ENCODE peak calls at places on chromosome 20, in nine cellular contexts. Z is OCI-M1; G is breast epithelium; D is NCI-H460; R is GM13976; V is amniotic epithelial cell; Q is H7; Y is stimulated activated CD4-positive, alpha-beta T cell treated with anti-CD3 and anti-CD28 coated beads, Interleukin-12 subunit alpha, Interleukin-12 subunit beta, amount 100 ng/mL, for 4 hours; P is GM23248. K is an unnamed sample.

GRCh38 chr20:5719861-5720401 is 30.3 kb upstream of the SHLD1 start:
- DNase-seq in Z (peak), G (no peak), D (no peak), R (no peak), V (peak), Q (no peak), Y (no peak), P (peak), K (peak)

GRCh38 chr20:35988910-35989463 is 20.6 kb downstream of the CNBD2 start:
- DNase-seq in Z (no peak), G (no peak), D (no peak), R (no peak), V (peak), Q (no peak), Y (no peak), P (peak), K (peak)

GRCh38 chr20:53801609-53802370 is 208.2 kb upstream of the ZNF217 start:
- DNase-seq in Z (no peak), G (no peak), D (no peak), R (no peak), V (no peak), Q (no peak), Y (no peak), P (no peak), K (no peak)

GRCh38 chr20:35005463-35005961 is 49.8 kb downstream of the MYH7B start:
- DNase-seq in Z (no peak), G (peak), D (no peak), R (no peak), V (no peak), Q (no peak), Y (no peak), P (no peak), K (no peak)

GRCh38 chr20:9534025-9534424 is 19.6 kb downstream of the LAMP5 start:
- DNase-seq in Z (no peak), G (no peak), D (no peak), R (no peak), V (no peak), Q (no peak), Y (no peak), P (no peak), K (no peak)

GRCh38 chr20:63639093-63639860 is 12.4 kb upstream of the GMEB2 start:
- DNase-seq in Z (no peak), G (no peak), D (no peak), R (no peak), V (no peak), Q (no peak), Y (peak), P (no peak), K (no peak)

GRCh38 chr20:25059866-25060465 is 2.0 kb upstream of the ACSS1 start:
- DNase-seq in Z (no peak), G (peak), D (no peak), R (no peak), V (no peak), Q (no peak), Y (no peak), P (no peak), K (no peak)

GRCh38 chr20:49969946-49970345 is 12.8 kb upstream of the SNAI1 start:
- DNase-seq in Z (no peak), G (no peak), D (no peak), R (no peak), V (no peak), Q (no peak), Y (no peak), P (no peak), K (no peak)

GRCh38 chr20:55322745-55323144 is 682.6 kb downstream of the CBLN4 start:
- DNase-seq in Z (no peak), G (no peak), D (no peak), R (no peak), V (no peak), Q (no peak), Y (no peak), P (no peak), K (no peak)

GRCh38 chr20:25543068-25543467 is 42.3 kb downstream of the NINL start:
- DNase-seq in Z (no peak), G (no peak), D (no peak), R (no peak), V (peak), Q (no peak), Y (no peak), P (peak), K (peak)

K was measured in EL.